ENCODE peak calls at places on chromosomes 2 and 18, in ten cellular contexts. One of them, this sample, is unnamed.

GRCh38 chr2:7825591-7826312 is 856.1 kb upstream of the ID2 start:
- DNase-seq in cardiac muscle cell: no peak
- DNase-seq in upper lobe of right lung: no peak
- DNase-seq in neuronal stem cell: no peak
- DNase-seq in effector memory CD4-positive, alpha-beta T cell: no peak
- DNase-seq in right lobe of liver: no peak
- DNase-seq in GM12864: peak
- DNase-seq in skeletal muscle cell: no peak
- DNase-seq in K562: no peak
- DNase-seq in CD8-positive, alpha-beta memory T cell: no peak
- DNase-seq in this sample: no peak

GRCh38 chr2:156430978-156431358 is 5.2 kb upstream of the GPD2 start:
- DNase-seq in cardiac muscle cell: no peak
- DNase-seq in upper lobe of right lung: no peak
- DNase-seq in neuronal stem cell: no peak
- DNase-seq in effector memory CD4-positive, alpha-beta T cell: no peak
- DNase-seq in right lobe of liver: no peak
- DNase-seq in GM12864: peak
- DNase-seq in skeletal muscle cell: no peak
- DNase-seq in K562: peak
- DNase-seq in CD8-positive, alpha-beta memory T cell: no peak
- DNase-seq in this sample: no peak

GRCh38 chr2:9230051-9230802 is 23.6 kb downstream of the ASAP2 start:
- DNase-seq in cardiac muscle cell: no peak
- DNase-seq in upper lobe of right lung: no peak
- DNase-seq in neuronal stem cell: no peak
- DNase-seq in effector memory CD4-positive, alpha-beta T cell: no peak
- DNase-seq in right lobe of liver: no peak
- DNase-seq in GM12864: no peak
- DNase-seq in skeletal muscle cell: no peak
- DNase-seq in K562: no peak
- DNase-seq in CD8-positive, alpha-beta memory T cell: no peak
- DNase-seq in this sample: no peak

GRCh38 chr2:118185210-118186109 is 97.2 kb downstream of the INSIG2 start:
- DNase-seq in cardiac muscle cell: peak
- DNase-seq in upper lobe of right lung: peak
- DNase-seq in neuronal stem cell: peak
- DNase-seq in effector memory CD4-positive, alpha-beta T cell: peak
- DNase-seq in right lobe of liver: peak
- DNase-seq in GM12864: no peak
- DNase-seq in skeletal muscle cell: no peak
- DNase-seq in K562: no peak
- DNase-seq in CD8-positive, alpha-beta memory T cell: no peak
- DNase-seq in this sample: peak

GRCh38 chr2:159381574-159381973 is 95.1 kb upstream of the WDSUB1 start:
- DNase-seq in cardiac muscle cell: no peak
- DNase-seq in upper lobe of right lung: no peak
- DNase-seq in neuronal stem cell: no peak
- DNase-seq in effector memory CD4-positive, alpha-beta T cell: no peak
- DNase-seq in right lobe of liver: no peak
- DNase-seq in GM12864: no peak
- DNase-seq in skeletal muscle cell: no peak
- DNase-seq in K562: no peak
- DNase-seq in CD8-positive, alpha-beta memory T cell: no peak
- DNase-seq in this sample: peak

GRCh38 chr2:174878537-174879147 is 114.4 kb upstream of the CHRNA1 start:
- DNase-seq in cardiac muscle cell: no peak
- DNase-seq in upper lobe of right lung: no peak
- DNase-seq in neuronal stem cell: no peak
- DNase-seq in effector memory CD4-positive, alpha-beta T cell: no peak
- DNase-seq in right lobe of liver: no peak
- DNase-seq in GM12864: no peak
- DNase-seq in skeletal muscle cell: peak
- DNase-seq in K562: no peak
- DNase-seq in CD8-positive, alpha-beta memory T cell: no peak
- DNase-seq in this sample: no peak

GRCh38 chr2:76406134-76406855 is 695.6 kb upstream of the GCFC2 start:
- DNase-seq in cardiac muscle cell: no peak
- DNase-seq in upper lobe of right lung: no peak
- DNase-seq in neuronal stem cell: no peak
- DNase-seq in effector memory CD4-positive, alpha-beta T cell: no peak
- DNase-seq in right lobe of liver: no peak
- DNase-seq in GM12864: no peak
- DNase-seq in skeletal muscle cell: no peak
- DNase-seq in K562: no peak
- DNase-seq in CD8-positive, alpha-beta memory T cell: no peak
- DNase-seq in this sample: no peak

GRCh38 chr2:11688222-11689069 is 18.5 kb upstream of the NTSR2 start:
- DNase-seq in cardiac muscle cell: peak
- DNase-seq in upper lobe of right lung: peak
- DNase-seq in neuronal stem cell: peak
- DNase-seq in effector memory CD4-positive, alpha-beta T cell: peak
- DNase-seq in right lobe of liver: peak
- DNase-seq in GM12864: no peak
- DNase-seq in skeletal muscle cell: peak
- DNase-seq in K562: peak
- DNase-seq in CD8-positive, alpha-beta memory T cell: peak
- DNase-seq in this sample: peak

GRCh38 chr18:49563701-49564100 is 1.8 kb downstream of the LIPG start:
- DNase-seq in cardiac muscle cell: no peak
- DNase-seq in upper lobe of right lung: no peak
- DNase-seq in neuronal stem cell: no peak
- DNase-seq in effector memory CD4-positive, alpha-beta T cell: no peak
- DNase-seq in right lobe of liver: no peak
- DNase-seq in GM12864: no peak
- DNase-seq in skeletal muscle cell: no peak
- DNase-seq in K562: no peak
- DNase-seq in CD8-positive, alpha-beta memory T cell: no peak
- DNase-seq in this sample: no peak

GRCh38 chr18:56221195-56222065 is 417.0 kb downstream of the TXNL1 start:
- DNase-seq in cardiac muscle cell: no peak
- DNase-seq in upper lobe of right lung: no peak
- DNase-seq in neuronal stem cell: no peak
- DNase-seq in effector memory CD4-positive, alpha-beta T cell: no peak
- DNase-seq in right lobe of liver: no peak
- DNase-seq in GM12864: no peak
- DNase-seq in skeletal muscle cell: no peak
- DNase-seq in K562: no peak
- DNase-seq in CD8-positive, alpha-beta memory T cell: no peak
- DNase-seq in this sample: no peak

GRCh38 chr2:161586517-161587167 is 37.6 kb upstream of the SLC4A10 start:
- DNase-seq in cardiac muscle cell: peak
- DNase-seq in upper lobe of right lung: no peak
- DNase-seq in neuronal stem cell: peak
- DNase-seq in effector memory CD4-positive, alpha-beta T cell: no peak
- DNase-seq in right lobe of liver: no peak
- DNase-seq in GM12864: no peak
- DNase-seq in skeletal muscle cell: no peak
- DNase-seq in K562: peak
- DNase-seq in CD8-positive, alpha-beta memory T cell: peak
- DNase-seq in this sample: peak

GRCh38 chr2:236646871-236647270 is 77.2 kb downstream of the ACKR3 start:
- DNase-seq in cardiac muscle cell: no peak
- DNase-seq in upper lobe of right lung: no peak
- DNase-seq in neuronal stem cell: no peak
- DNase-seq in effector memory CD4-positive, alpha-beta T cell: no peak
- DNase-seq in right lobe of liver: no peak
- DNase-seq in GM12864: no peak
- DNase-seq in skeletal muscle cell: no peak
- DNase-seq in K562: no peak
- DNase-seq in CD8-positive, alpha-beta memory T cell: no peak
- DNase-seq in this sample: no peak

GRCh38 chr2:152336103-152336853 is 1.3 kb downstream of the FMNL2 start:
- DNase-seq in cardiac muscle cell: peak
- DNase-seq in upper lobe of right lung: peak
- DNase-seq in neuronal stem cell: peak
- DNase-seq in effector memory CD4-positive, alpha-beta T cell: no peak
- DNase-seq in right lobe of liver: peak
- DNase-seq in GM12864: no peak
- DNase-seq in skeletal muscle cell: no peak
- DNase-seq in K562: no peak
- DNase-seq in CD8-positive, alpha-beta memory T cell: no peak
- DNase-seq in this sample: no peak

GRCh38 chr2:3662239-3662638 is 4.2 kb downstream of the ALLC start:
- DNase-seq in cardiac muscle cell: no peak
- DNase-seq in upper lobe of right lung: peak
- DNase-seq in neuronal stem cell: no peak
- DNase-seq in effector memory CD4-positive, alpha-beta T cell: no peak
- DNase-seq in right lobe of liver: no peak
- DNase-seq in GM12864: no peak
- DNase-seq in skeletal muscle cell: no peak
- DNase-seq in K562: no peak
- DNase-seq in CD8-positive, alpha-beta memory T cell: no peak
- DNase-seq in this sample: no peak

GRCh38 chr2:120763516-120763915 is 27.8 kb downstream of the GLI2 start:
- DNase-seq in cardiac muscle cell: no peak
- DNase-seq in upper lobe of right lung: peak
- DNase-seq in neuronal stem cell: no peak
- DNase-seq in effector memory CD4-positive, alpha-beta T cell: no peak
- DNase-seq in right lobe of liver: peak
- DNase-seq in GM12864: no peak
- DNase-seq in skeletal muscle cell: no peak
- DNase-seq in K562: no peak
- DNase-seq in CD8-positive, alpha-beta memory T cell: no peak
- DNase-seq in this sample: no peak

GRCh38 chr18:4172491-4172890 is 282.6 kb downstream of the DLGAP1 start:
- DNase-seq in cardiac muscle cell: no peak
- DNase-seq in upper lobe of right lung: no peak
- DNase-seq in neuronal stem cell: no peak
- DNase-seq in effector memory CD4-positive, alpha-beta T cell: no peak
- DNase-seq in right lobe of liver: no peak
- DNase-seq in GM12864: no peak
- DNase-seq in skeletal muscle cell: no peak
- DNase-seq in K562: no peak
- DNase-seq in CD8-positive, alpha-beta memory T cell: no peak
- DNase-seq in this sample: no peak

GRCh38 chr2:179898873-179899272 is 37.5 kb upstream of the ZNF385B start:
- DNase-seq in cardiac muscle cell: peak
- DNase-seq in upper lobe of right lung: no peak
- DNase-seq in neuronal stem cell: peak
- DNase-seq in effector memory CD4-positive, alpha-beta T cell: no peak
- DNase-seq in right lobe of liver: no peak
- DNase-seq in GM12864: no peak
- DNase-seq in skeletal muscle cell: no peak
- DNase-seq in K562: peak
- DNase-seq in CD8-positive, alpha-beta memory T cell: no peak
- DNase-seq in this sample: peak

GRCh38 chr2:182717451-182718215 is 1.6 kb downstream of the DNAJC10 start:
- DNase-seq in cardiac muscle cell: no peak
- DNase-seq in upper lobe of right lung: no peak
- DNase-seq in neuronal stem cell: no peak
- DNase-seq in effector memory CD4-positive, alpha-beta T cell: no peak
- DNase-seq in right lobe of liver: no peak
- DNase-seq in GM12864: peak
- DNase-seq in skeletal muscle cell: no peak
- DNase-seq in K562: no peak
- DNase-seq in CD8-positive, alpha-beta memory T cell: peak
- DNase-seq in this sample: no peak
- H3K4me3 ChIP-seq in cardiac muscle cell: peak
- H3K4me3 ChIP-seq in upper lobe of right lung: no peak
- H3K4me3 ChIP-seq in neuronal stem cell: no peak
- H3K4me3 ChIP-seq in effector memory CD4-positive, alpha-beta T cell: no peak
- H3K4me3 ChIP-seq in right lobe of liver: no peak
- H3K4me3 ChIP-seq in GM12864: peak
- H3K4me3 ChIP-seq in skeletal muscle cell: peak
- H3K4me3 ChIP-seq in K562: peak
- H3K4me3 ChIP-seq in CD8-positive, alpha-beta memory T cell: peak
- H3K4me3 ChIP-seq in this sample: no peak

DNA sequence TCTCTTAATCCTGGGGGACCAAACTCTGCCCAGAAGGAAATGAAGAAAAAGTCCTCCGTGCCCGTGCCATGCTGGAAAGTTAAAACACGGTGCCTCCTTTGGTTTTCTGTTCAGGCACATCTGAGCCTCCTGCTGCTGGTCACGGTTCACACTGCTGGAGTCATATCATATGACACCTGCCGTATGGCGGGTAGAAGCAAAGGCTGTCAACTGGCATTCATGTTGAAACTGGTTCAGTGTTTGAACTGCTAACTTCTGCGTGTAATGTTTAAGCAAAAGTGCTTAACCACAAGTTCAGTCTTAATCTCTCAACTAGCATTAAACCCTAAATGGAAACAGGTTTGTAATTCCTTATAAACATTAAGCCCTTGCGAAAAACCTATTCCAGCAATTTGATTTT is 3.1 kb downstream of the STK39 start:
- DNase-seq in cardiac muscle cell: peak
- DNase-seq in upper lobe of right lung: no peak
- DNase-seq in neuronal stem cell: no peak
- DNase-seq in effector memory CD4-positive, alpha-beta T cell: peak
- DNase-seq in right lobe of liver: no peak
- DNase-seq in GM12864: no peak
- DNase-seq in skeletal muscle cell: no peak
- DNase-seq in K562: no peak
- DNase-seq in CD8-positive, alpha-beta memory T cell: peak
- DNase-seq in this sample: peak
- H3K4me3 ChIP-seq in cardiac muscle cell: no peak
- H3K4me3 ChIP-seq in upper lobe of right lung: no peak
- H3K4me3 ChIP-seq in neuronal stem cell: no peak
- H3K4me3 ChIP-seq in effector memory CD4-positive, alpha-beta T cell: no peak
- H3K4me3 ChIP-seq in right lobe of liver: no peak
- H3K4me3 ChIP-seq in GM12864: no peak
- H3K4me3 ChIP-seq in skeletal muscle cell: no peak
- H3K4me3 ChIP-seq in K562: no peak
- H3K4me3 ChIP-seq in CD8-positive, alpha-beta memory T cell: no peak
- H3K4me3 ChIP-seq in this sample: peak

DNA sequence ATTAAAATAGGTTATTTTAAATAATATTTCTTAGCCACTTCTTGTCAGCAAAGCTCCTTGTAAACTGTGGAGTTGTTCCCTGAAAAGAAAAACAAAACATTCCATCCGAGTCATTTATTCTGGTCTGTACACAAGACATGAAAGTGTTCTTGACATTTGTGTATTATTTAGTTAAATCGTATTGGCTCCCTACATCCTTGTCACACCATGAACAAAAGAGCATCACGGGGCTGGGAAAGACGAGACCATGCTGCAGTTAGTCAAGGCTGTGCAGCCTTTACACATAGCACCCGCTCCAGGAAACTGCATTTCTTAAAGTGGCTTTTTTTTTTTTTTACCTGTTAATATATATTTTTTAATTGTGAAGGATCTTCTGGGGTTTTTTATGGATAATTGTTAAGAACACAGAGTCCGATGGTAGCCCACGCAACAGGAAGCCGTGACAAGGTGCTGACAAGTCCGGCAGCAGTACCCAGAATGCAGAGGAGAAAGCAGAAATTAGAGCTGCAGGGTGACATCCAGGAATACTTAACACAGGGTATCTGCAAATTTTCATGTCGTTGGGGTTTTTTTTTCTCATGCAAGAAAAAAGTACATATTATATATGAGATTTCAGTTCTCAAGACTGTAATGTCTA is 588.4 kb downstream of the ARHGAP15 start:
- DNase-seq in cardiac muscle cell: no peak
- DNase-seq in upper lobe of right lung: no peak
- DNase-seq in neuronal stem cell: no peak
- DNase-seq in effector memory CD4-positive, alpha-beta T cell: no peak
- DNase-seq in right lobe of liver: no peak
- DNase-seq in GM12864: no peak
- DNase-seq in skeletal muscle cell: no peak
- DNase-seq in K562: no peak
- DNase-seq in CD8-positive, alpha-beta memory T cell: no peak
- DNase-seq in this sample: no peak
- H3K4me3 ChIP-seq in cardiac muscle cell: no peak
- H3K4me3 ChIP-seq in upper lobe of right lung: peak
- H3K4me3 ChIP-seq in neuronal stem cell: no peak
- H3K4me3 ChIP-seq in effector memory CD4-positive, alpha-beta T cell: no peak
- H3K4me3 ChIP-seq in right lobe of liver: no peak
- H3K4me3 ChIP-seq in GM12864: no peak
- H3K4me3 ChIP-seq in skeletal muscle cell: no peak
- H3K4me3 ChIP-seq in K562: no peak
- H3K4me3 ChIP-seq in CD8-positive, alpha-beta memory T cell: no peak
- H3K4me3 ChIP-seq in this sample: no peak

GRCh38 chr18:54607213-54607934 is 16.3 kb downstream of the DYNAP start:
- DNase-seq in cardiac muscle cell: peak
- DNase-seq in upper lobe of right lung: no peak
- DNase-seq in neuronal stem cell: no peak
- DNase-seq in effector memory CD4-positive, alpha-beta T cell: no peak
- DNase-seq in right lobe of liver: no peak
- DNase-seq in GM12864: no peak
- DNase-seq in skeletal muscle cell: no peak
- DNase-seq in K562: no peak
- DNase-seq in CD8-positive, alpha-beta memory T cell: no peak
- DNase-seq in this sample: no peak
- H3K4me3 ChIP-seq in cardiac muscle cell: no peak
- H3K4me3 ChIP-seq in upper lobe of right lung: peak
- H3K4me3 ChIP-seq in neuronal stem cell: no peak
- H3K4me3 ChIP-seq in effector memory CD4-positive, alpha-beta T cell: no peak
- H3K4me3 ChIP-seq in right lobe of liver: peak
- H3K4me3 ChIP-seq in GM12864: no peak
- H3K4me3 ChIP-seq in skeletal muscle cell: no peak
- H3K4me3 ChIP-seq in K562: peak
- H3K4me3 ChIP-seq in CD8-positive, alpha-beta memory T cell: no peak
- H3K4me3 ChIP-seq in this sample: no peak